ENCODE peak calls at places on chromosomes 16 and 17, in six cellular contexts. W, X, L, J, N and C are unnamed samples.

GRCh38 chr17:62887437-62887836 is 78.6 kb upstream of the TANC2 start:
- DNase-seq in L (no peak), W (no peak), J (no peak), N (no peak), X (no peak), C (no peak)

GRCh38 chr17:75552847-75553552 is 27.5 kb downstream of the LLGL2 start:
- DNase-seq in L (no peak), X (no peak), W (no peak), J (no peak), N (no peak), C (no peak)

GRCh38 chr17:38742431-38743308 is 5.5 kb downstream of the PCGF2 start:
- DNase-seq in J (peak), W (no peak), N (peak), L (no peak), X (no peak), C (no peak)

GRCh38 chr17:63996430-63997182 is 1.5 kb upstream of the PRR29 start:
- DNase-seq in N (no peak), X (no peak), W (no peak), L (no peak), J (peak), C (no peak)

GRCh38 chr17:12522743-12523181 is 142.9 kb upstream of the MYOCD start:
- DNase-seq in N (no peak), X (no peak), W (no peak), J (peak), L (no peak), C (no peak)

GRCh38 chr16:57634171-57634570 is 5.7 kb downstream of the ADGRG1 start:
- DNase-seq in X (no peak), W (no peak), L (no peak), N (peak), J (no peak), C (no peak)

GRCh38 chr17:29235904-29236303 is 10.8 kb upstream of the CRYBA1 start:
- DNase-seq in X (no peak), J (no peak), W (no peak), L (no peak), N (no peak), C (no peak)

GRCh38 chr16:26731729-26732128 is 335.0 kb upstream of the C16orf82 start:
- DNase-seq in W (no peak), N (no peak), L (no peak), J (no peak), X (no peak), C (no peak)

GRCh38 chr16:58563235-58563634 is 47.9 kb downstream of the SETD6 start:
- DNase-seq in W (no peak), N (peak), J (no peak), X (no peak), L (no peak), C (no peak)

GRCh38 chr16:67801889-67802288 is 4.5 kb downstream of the RANBP10 start:
- DNase-seq in W (no peak), X (no peak), L (no peak), J (no peak), N (no peak), C (no peak)